ENCODE peak calls at places on chromosome 20, in four cellular contexts. I is effector memory CD4-positive, alpha-beta T cell; H is cardiac muscle cell; T is left ventricle myocardium inferior. J is an unnamed sample.
A peak's percentile ranks its signal among the peaks of the same experiment; 100 is the strongest.

GRCh38 chr20:21099653-21100589 is 6.2 kb downstream of the LINC00237 start:
- DNase-seq in I (peak; percentile 28), H (peak; percentile 53), T (peak; percentile 40), J (peak; percentile 48)

GRCh38 chr20:37501940-37502339 is 19.1 kb upstream of the NNAT start:
- DNase-seq in I (no peak), H (no peak), T (no peak), J (no peak)

GRCh38 chr20:5400164-5400762 is 83.5 kb upstream of the PROKR2 start:
- DNase-seq in I (no peak), H (peak; percentile 77), T (no peak), J (no peak)

GRCh38 chr20:19739351-19739750 is 18.7 kb upstream of the RIN2 start:
- DNase-seq in I (no peak), H (no peak), T (no peak), J (no peak)

GRCh38 chr20:38726849-38727601 is 2.7 kb downstream of the SLC32A1 start:
- DNase-seq in I (no peak), H (peak; percentile 88), T (no peak), J (peak; percentile 26)

GRCh38 chr20:39271205-39271604 is 309.1 kb downstream of the DHX35 start:
- DNase-seq in I (no peak), H (no peak), T (peak; percentile 44), J (no peak)

GRCh38 chr20:9301129-9302072 is 213.0 kb upstream of the LAMP5 start:
- DNase-seq in I (no peak), H (no peak), T (no peak), J (no peak)

GRCh38 chr20:47561175-47561574 is 59.5 kb downstream of the NCOA3 start:
- DNase-seq in I (no peak), H (peak; percentile 34), T (no peak), J (no peak)

GRCh38 chr20:63293866-63294535 is 1.0 kb downstream of the COL20A1 start:
- DNase-seq in I (no peak), H (no peak), T (no peak), J (no peak)

GRCh38 chr20:17883592-17884317 is 84.8 kb downstream of the SNX5 start:
- DNase-seq in I (no peak), H (no peak), T (no peak), J (no peak)

GRCh38 chr20:23141450-23142161 is 55.5 kb upstream of the CD93 start:
- DNase-seq in I (no peak), H (no peak), T (no peak), J (no peak)

GRCh38 chr20:23139524-23139923 is 53.4 kb upstream of the CD93 start:
- DNase-seq in I (no peak), H (no peak), T (no peak), J (no peak)

GRCh38 chr20:23142162-23143050 is 56.3 kb upstream of the CD93 start:
- DNase-seq in I (no peak), H (no peak), T (no peak), J (no peak)

GRCh38 chr20:23143098-23143497 is 57.0 kb upstream of the CD93 start:
- DNase-seq in I (no peak), H (peak; percentile 37), T (no peak), J (no peak)

GRCh38 chr20:23141016-23141415 is 54.9 kb upstream of the CD93 start:
- DNase-seq in I (no peak), H (no peak), T (no peak), J (no peak)
- H3K4me1 ChIP-seq in I (peaks cover 11% of the 10 kb centered on the region), H (peaks cover 4% of the 10 kb centered on the region), T (peaks cover 47% of the 10 kb centered on the region), J (no peaks in the 10 kb centered on the region)

GRCh38 chr20:54475334-54476287 is at the start of gene DOK5:
- DNase-seq in I (no peak), H (peak; percentile 54), T (peak; percentile 59), J (no peak)

GRCh38 chr20:54477134-54477533 is 1.7 kb downstream of the DOK5 start:
- DNase-seq in I (no peak), H (no peak), T (no peak), J (no peak)

GRCh38 chr20:54476336-54476928 is 1.0 kb downstream of the DOK5 start:
- DNase-seq in I (no peak), H (no peak), T (no peak), J (no peak)

GRCh38 chr20:54479138-54479906 is 3.9 kb downstream of the DOK5 start:
- DNase-seq in I (no peak), H (peak; percentile 10), T (no peak), J (no peak)

DNA sequence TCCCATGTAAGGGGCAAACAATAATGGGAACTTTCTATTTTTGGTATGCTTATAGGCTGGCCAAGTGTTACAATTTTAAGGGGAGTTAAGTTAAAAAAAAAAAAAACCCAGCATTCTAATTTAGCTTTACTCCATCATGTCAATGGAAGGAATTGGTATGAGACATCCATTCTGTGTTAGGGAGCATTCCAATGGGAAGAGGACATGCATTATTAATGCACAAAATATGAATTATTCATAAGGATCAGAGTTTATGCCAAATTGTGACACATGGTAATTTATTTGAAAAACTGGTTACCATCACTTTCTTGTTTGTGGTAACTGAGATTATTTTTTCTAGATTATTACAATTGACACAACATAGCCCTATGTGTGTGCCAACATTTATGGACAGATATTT is 2.2 kb downstream of the DOK5 start:
- DNase-seq in I (no peak), H (no peak), T (no peak), J (no peak)
- H3K4me3 ChIP-seq in I (no peak overlapping the region), H (no peak overlapping the region), T (peak overlapping the region; percentile 83), J (no peak overlapping the region)

GRCh38 chr20:13344671-13345070 is 123.6 kb downstream of the ISM1 start:
- DNase-seq in I (no peak), H (no peak), T (no peak), J (no peak)

GRCh38 chr20:13353261-13353945 is 132.3 kb downstream of the ISM1 start:
- DNase-seq in I (no peak), H (no peak), T (no peak), J (no peak)

GRCh38 chr20:13349240-13349604 is 128.1 kb downstream of the ISM1 start:
- DNase-seq in I (no peak), H (no peak), T (no peak), J (no peak)

GRCh38 chr20:13342469-13343242 is 121.6 kb downstream of the ISM1 start:
- DNase-seq in I (no peak), H (no peak), T (no peak), J (no peak)

DNA sequence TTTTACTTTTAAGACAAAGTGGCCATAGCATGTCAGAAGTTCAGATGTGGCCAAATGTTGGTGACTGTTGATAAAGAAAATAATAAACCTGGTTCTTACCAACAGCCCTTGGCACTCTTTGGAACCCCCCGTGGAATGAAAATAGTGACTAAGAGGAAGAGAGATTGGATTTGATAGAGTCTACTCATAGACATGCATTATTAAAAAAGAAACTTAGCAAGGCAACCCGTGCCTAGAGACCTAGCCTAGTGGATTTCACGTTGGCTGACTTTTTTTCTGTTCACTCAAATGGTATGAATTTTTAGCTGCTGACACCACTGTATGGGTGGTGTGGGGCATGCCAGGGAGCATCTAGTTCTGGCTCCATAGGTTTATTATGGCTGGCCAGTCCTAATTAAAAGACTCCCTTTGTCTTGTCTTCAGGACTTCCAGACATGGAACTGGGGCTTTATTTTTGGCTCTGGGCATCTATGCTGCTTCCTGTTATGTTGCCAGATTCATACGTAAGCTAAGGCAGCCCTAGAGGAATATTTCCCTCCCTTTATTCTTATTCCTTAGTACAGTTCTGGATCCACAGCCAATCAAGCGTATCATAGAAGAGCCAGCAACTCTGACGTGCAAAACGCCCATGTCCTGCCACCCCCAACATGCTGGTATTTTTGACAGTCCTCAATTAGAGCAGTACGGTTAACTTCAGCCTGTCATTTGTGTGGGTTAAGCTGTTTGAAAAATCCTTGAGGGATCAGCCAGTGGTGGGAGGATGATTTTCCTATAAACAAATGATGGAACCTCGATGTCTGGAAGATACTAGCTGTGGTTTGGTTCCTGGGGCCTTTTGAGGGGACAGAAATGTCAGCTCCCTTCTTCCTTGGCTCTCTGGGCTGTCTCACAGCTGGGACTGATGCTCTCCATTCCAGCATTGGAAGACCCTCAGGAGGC is 127.5 kb downstream of the ISM1 start:
- DNase-seq in I (no peak), H (no peak), T (no peak), J (no peak)
- H3K27ac ChIP-seq in I (no peak overlapping the region), H (no peak overlapping the region), T (no peak overlapping the region), J (no peak overlapping the region)

GRCh38 chr20:58740356-58741308 is 48.0 kb downstream of the NPEPL1 start:
- DNase-seq in I (no peak), H (no peak), T (no peak), J (no peak)
- H3K4me1 ChIP-seq in I (no peaks in the 10 kb centered on the region), H (no peaks in the 10 kb centered on the region), T (no peaks in the 10 kb centered on the region), J (no peaks in the 10 kb centered on the region)

GRCh38 chr20:58513580-58514285 is 1.5 kb downstream of the APCDD1L start:
- DNase-seq in I (no peak), H (no peak), T (no peak), J (no peak)
- H3K4me3 ChIP-seq in I (no peak overlapping the region), H (no peak overlapping the region), T (peak overlapping the region; percentile 53), J (no peak overlapping the region)

GRCh38 chr20:33516882-33517281 is 27.0 kb downstream of the CBFA2T2 start:
- DNase-seq in I (no peak), H (no peak), T (no peak), J (no peak)
- H3K27ac ChIP-seq in I (no peak overlapping the region), H (peak overlapping the region; percentile 58), T (no peak overlapping the region), J (no peak overlapping the region)